ENCODE peak calls at places on chromosomes 2 and 18, in nine cellular contexts. One of them, this sample, is unnamed.

GRCh38 chr18:76985156-76985950 is 147.2 kb downstream of the MBP start:
- DNase-seq in activated T-helper 1 cell treated with anti-CD3 and anti-CD28 coated beads, Interleukin-12 subunit alpha, Interleukin-12 subunit beta, Interleukin-2, Interleukin-4 antibody, amounts not matched to agents 30 ng/mL and 10 ng/mL and 1 ng/mL, durations not matched to agents 14 hours and 24 hours and 36 hours: no peak
- DNase-seq in activated CD4-positive, alpha-beta T cell treated with anti-CD3 and anti-CD28 coated beads, Interleukin-2, amount 50 U/mL, for 1 hour: no peak
- DNase-seq in stimulated activated CD4-positive, alpha-beta T cell treated with anti-CD3 and anti-CD28 coated beads, Interleukin-15, amount 100 ng/mL, for 24 hours: no peak
- DNase-seq in RWPE1: no peak
- DNase-seq in endothelial cell of umbilical vein: no peak
- DNase-seq in T-cell: no peak
- DNase-seq in memory B cell: no peak
- DNase-seq in Calu3: no peak
- DNase-seq in this sample: no peak

GRCh38 chr2:161102770-161103450 is 57.3 kb upstream of the TANK start:
- DNase-seq in activated T-helper 1 cell treated with anti-CD3 and anti-CD28 coated beads, Interleukin-12 subunit alpha, Interleukin-12 subunit beta, Interleukin-2, Interleukin-4 antibody, amounts not matched to agents 30 ng/mL and 10 ng/mL and 1 ng/mL, durations not matched to agents 14 hours and 24 hours and 36 hours: no peak
- DNase-seq in activated CD4-positive, alpha-beta T cell treated with anti-CD3 and anti-CD28 coated beads, Interleukin-2, amount 50 U/mL, for 1 hour: no peak
- DNase-seq in stimulated activated CD4-positive, alpha-beta T cell treated with anti-CD3 and anti-CD28 coated beads, Interleukin-15, amount 100 ng/mL, for 24 hours: no peak
- DNase-seq in RWPE1: peak; percentile 36
- DNase-seq in endothelial cell of umbilical vein: peak; percentile 60
- DNase-seq in T-cell: no peak
- DNase-seq in memory B cell: no peak
- DNase-seq in Calu3: no peak
- DNase-seq in this sample: no peak

GRCh38 chr18:23810396-23810795 is 121.1 kb downstream of the LAMA3 start:
- DNase-seq in activated T-helper 1 cell treated with anti-CD3 and anti-CD28 coated beads, Interleukin-12 subunit alpha, Interleukin-12 subunit beta, Interleukin-2, Interleukin-4 antibody, amounts not matched to agents 30 ng/mL and 10 ng/mL and 1 ng/mL, durations not matched to agents 14 hours and 24 hours and 36 hours: peak; percentile 14
- DNase-seq in activated CD4-positive, alpha-beta T cell treated with anti-CD3 and anti-CD28 coated beads, Interleukin-2, amount 50 U/mL, for 1 hour: no peak
- DNase-seq in stimulated activated CD4-positive, alpha-beta T cell treated with anti-CD3 and anti-CD28 coated beads, Interleukin-15, amount 100 ng/mL, for 24 hours: peak; percentile 32
- DNase-seq in RWPE1: no peak
- DNase-seq in endothelial cell of umbilical vein: no peak
- DNase-seq in T-cell: peak; percentile 44
- DNase-seq in memory B cell: no peak
- DNase-seq in Calu3: no peak
- DNase-seq in this sample: peak; percentile 17

GRCh38 chr2:77228379-77228778 is 293.8 kb downstream of the LRRTM4 start:
- DNase-seq in activated T-helper 1 cell treated with anti-CD3 and anti-CD28 coated beads, Interleukin-12 subunit alpha, Interleukin-12 subunit beta, Interleukin-2, Interleukin-4 antibody, amounts not matched to agents 30 ng/mL and 10 ng/mL and 1 ng/mL, durations not matched to agents 14 hours and 24 hours and 36 hours: no peak
- DNase-seq in activated CD4-positive, alpha-beta T cell treated with anti-CD3 and anti-CD28 coated beads, Interleukin-2, amount 50 U/mL, for 1 hour: no peak
- DNase-seq in stimulated activated CD4-positive, alpha-beta T cell treated with anti-CD3 and anti-CD28 coated beads, Interleukin-15, amount 100 ng/mL, for 24 hours: no peak
- DNase-seq in RWPE1: no peak
- DNase-seq in endothelial cell of umbilical vein: no peak
- DNase-seq in T-cell: no peak
- DNase-seq in memory B cell: no peak
- DNase-seq in Calu3: no peak
- DNase-seq in this sample: no peak

GRCh38 chr2:196473617-196474016 is 165.9 kb upstream of the CCDC150 start:
- DNase-seq in activated T-helper 1 cell treated with anti-CD3 and anti-CD28 coated beads, Interleukin-12 subunit alpha, Interleukin-12 subunit beta, Interleukin-2, Interleukin-4 antibody, amounts not matched to agents 30 ng/mL and 10 ng/mL and 1 ng/mL, durations not matched to agents 14 hours and 24 hours and 36 hours: no peak
- DNase-seq in activated CD4-positive, alpha-beta T cell treated with anti-CD3 and anti-CD28 coated beads, Interleukin-2, amount 50 U/mL, for 1 hour: no peak
- DNase-seq in stimulated activated CD4-positive, alpha-beta T cell treated with anti-CD3 and anti-CD28 coated beads, Interleukin-15, amount 100 ng/mL, for 24 hours: no peak
- DNase-seq in RWPE1: no peak
- DNase-seq in endothelial cell of umbilical vein: no peak
- DNase-seq in T-cell: no peak
- DNase-seq in memory B cell: no peak
- DNase-seq in Calu3: no peak
- DNase-seq in this sample: no peak

GRCh38 chr18:73717570-73717969 is 430.1 kb downstream of the FBXO15 start:
- DNase-seq in activated T-helper 1 cell treated with anti-CD3 and anti-CD28 coated beads, Interleukin-12 subunit alpha, Interleukin-12 subunit beta, Interleukin-2, Interleukin-4 antibody, amounts not matched to agents 30 ng/mL and 10 ng/mL and 1 ng/mL, durations not matched to agents 14 hours and 24 hours and 36 hours: no peak
- DNase-seq in activated CD4-positive, alpha-beta T cell treated with anti-CD3 and anti-CD28 coated beads, Interleukin-2, amount 50 U/mL, for 1 hour: no peak
- DNase-seq in stimulated activated CD4-positive, alpha-beta T cell treated with anti-CD3 and anti-CD28 coated beads, Interleukin-15, amount 100 ng/mL, for 24 hours: no peak
- DNase-seq in RWPE1: peak; percentile 31
- DNase-seq in endothelial cell of umbilical vein: no peak
- DNase-seq in T-cell: no peak
- DNase-seq in memory B cell: no peak
- DNase-seq in Calu3: no peak
- DNase-seq in this sample: no peak

GRCh38 chr2:667332-668000 is 9.7 kb downstream of the TMEM18 start:
- DNase-seq in activated T-helper 1 cell treated with anti-CD3 and anti-CD28 coated beads, Interleukin-12 subunit alpha, Interleukin-12 subunit beta, Interleukin-2, Interleukin-4 antibody, amounts not matched to agents 30 ng/mL and 10 ng/mL and 1 ng/mL, durations not matched to agents 14 hours and 24 hours and 36 hours: no peak
- DNase-seq in activated CD4-positive, alpha-beta T cell treated with anti-CD3 and anti-CD28 coated beads, Interleukin-2, amount 50 U/mL, for 1 hour: no peak
- DNase-seq in stimulated activated CD4-positive, alpha-beta T cell treated with anti-CD3 and anti-CD28 coated beads, Interleukin-15, amount 100 ng/mL, for 24 hours: peak; percentile 42
- DNase-seq in RWPE1: peak; percentile 77
- DNase-seq in endothelial cell of umbilical vein: peak; percentile 75
- DNase-seq in T-cell: no peak
- DNase-seq in memory B cell: no peak
- DNase-seq in Calu3: peak; percentile 35
- DNase-seq in this sample: no peak

GRCh38 chr2:122300758-122301157 is 545.3 kb downstream of the TSN start:
- DNase-seq in activated T-helper 1 cell treated with anti-CD3 and anti-CD28 coated beads, Interleukin-12 subunit alpha, Interleukin-12 subunit beta, Interleukin-2, Interleukin-4 antibody, amounts not matched to agents 30 ng/mL and 10 ng/mL and 1 ng/mL, durations not matched to agents 14 hours and 24 hours and 36 hours: no peak
- DNase-seq in activated CD4-positive, alpha-beta T cell treated with anti-CD3 and anti-CD28 coated beads, Interleukin-2, amount 50 U/mL, for 1 hour: no peak
- DNase-seq in stimulated activated CD4-positive, alpha-beta T cell treated with anti-CD3 and anti-CD28 coated beads, Interleukin-15, amount 100 ng/mL, for 24 hours: no peak
- DNase-seq in RWPE1: no peak
- DNase-seq in endothelial cell of umbilical vein: no peak
- DNase-seq in T-cell: no peak
- DNase-seq in memory B cell: no peak
- DNase-seq in Calu3: no peak
- DNase-seq in this sample: no peak

GRCh38 chr2:128557841-128558241 is 239.2 kb upstream of the HS6ST1 start:
- DNase-seq in activated T-helper 1 cell treated with anti-CD3 and anti-CD28 coated beads, Interleukin-12 subunit alpha, Interleukin-12 subunit beta, Interleukin-2, Interleukin-4 antibody, amounts not matched to agents 30 ng/mL and 10 ng/mL and 1 ng/mL, durations not matched to agents 14 hours and 24 hours and 36 hours: no peak
- DNase-seq in activated CD4-positive, alpha-beta T cell treated with anti-CD3 and anti-CD28 coated beads, Interleukin-2, amount 50 U/mL, for 1 hour: no peak
- DNase-seq in stimulated activated CD4-positive, alpha-beta T cell treated with anti-CD3 and anti-CD28 coated beads, Interleukin-15, amount 100 ng/mL, for 24 hours: no peak
- DNase-seq in RWPE1: no peak
- DNase-seq in endothelial cell of umbilical vein: no peak
- DNase-seq in T-cell: no peak
- DNase-seq in memory B cell: no peak
- DNase-seq in Calu3: no peak
- DNase-seq in this sample: no peak

GRCh38 chr2:104904889-104905288 is 51.0 kb downstream of the POU3F3 start:
- DNase-seq in activated T-helper 1 cell treated with anti-CD3 and anti-CD28 coated beads, Interleukin-12 subunit alpha, Interleukin-12 subunit beta, Interleukin-2, Interleukin-4 antibody, amounts not matched to agents 30 ng/mL and 10 ng/mL and 1 ng/mL, durations not matched to agents 14 hours and 24 hours and 36 hours: no peak
- DNase-seq in activated CD4-positive, alpha-beta T cell treated with anti-CD3 and anti-CD28 coated beads, Interleukin-2, amount 50 U/mL, for 1 hour: no peak
- DNase-seq in stimulated activated CD4-positive, alpha-beta T cell treated with anti-CD3 and anti-CD28 coated beads, Interleukin-15, amount 100 ng/mL, for 24 hours: no peak
- DNase-seq in RWPE1: no peak
- DNase-seq in endothelial cell of umbilical vein: no peak
- DNase-seq in T-cell: no peak
- DNase-seq in memory B cell: no peak
- DNase-seq in Calu3: no peak
- DNase-seq in this sample: no peak

GRCh38 chr18:78323453-78324230 is 656.0 kb upstream of the SALL3 start:
- DNase-seq in activated T-helper 1 cell treated with anti-CD3 and anti-CD28 coated beads, Interleukin-12 subunit alpha, Interleukin-12 subunit beta, Interleukin-2, Interleukin-4 antibody, amounts not matched to agents 30 ng/mL and 10 ng/mL and 1 ng/mL, durations not matched to agents 14 hours and 24 hours and 36 hours: no peak
- DNase-seq in activated CD4-positive, alpha-beta T cell treated with anti-CD3 and anti-CD28 coated beads, Interleukin-2, amount 50 U/mL, for 1 hour: no peak
- DNase-seq in stimulated activated CD4-positive, alpha-beta T cell treated with anti-CD3 and anti-CD28 coated beads, Interleukin-15, amount 100 ng/mL, for 24 hours: no peak
- DNase-seq in RWPE1: no peak
- DNase-seq in endothelial cell of umbilical vein: no peak
- DNase-seq in T-cell: no peak
- DNase-seq in memory B cell: no peak
- DNase-seq in Calu3: no peak
- DNase-seq in this sample: no peak

This sample was measured in CD4-positive, alpha-beta memory T cell.